ENCODE peak calls at places on chromosome 20, in seven cellular contexts. V is uterus, L is pancreas, K is keratinocyte, X is gastrocnemius medialis, T is body of pancreas, Y is fibroblast of pulmonary artery. I is an unnamed sample.

GRCh38 chr20:48578397-48579098 is 249.3 kb downstream of the PREX1 start:
- DNase-seq in V (no peak), L (no peak), K (no peak), X (no peak), T (no peak), Y (no peak), I (no peak)

GRCh38 chr20:48949304-48950170 is 28.0 kb downstream of the ARFGEF2 start:
- DNase-seq in V (no peak), L (no peak), K (no peak), X (no peak), T (no peak), Y (no peak), I (no peak)

GRCh38 chr20:32446301-32447100 is 88.4 kb downstream of the ASXL1 start:
- DNase-seq in V (no peak), L (no peak), K (no peak), X (no peak), T (peak; percentile 24), Y (no peak), I (no peak)

GRCh38 chr20:62427172-62428007 is at the start of gene RBBP8NL:
- DNase-seq in V (no peak), L (peak; percentile 93), K (peak; percentile 36), X (no peak), T (peak; percentile 97), Y (no peak), I (no peak)

GRCh38 chr20:53574819-53575218 is 18.8 kb downstream of the ZNF217 start:
- DNase-seq in V (no peak), L (no peak), K (no peak), X (no peak), T (no peak), Y (no peak), I (no peak)

GRCh38 chr20:20780127-20780822 is 67.8 kb upstream of the RALGAPA2 start:
- DNase-seq in V (no peak), L (peak; percentile 57), K (no peak), X (peak; percentile 96), T (peak; percentile 74), Y (peak; percentile 8), I (peak; percentile 98)

GRCh38 chr20:63699466-63700198 is 3.2 kb downstream of the TNFRSF6B start:
- DNase-seq in V (peak; percentile 32), L (no peak), K (no peak), X (no peak), T (peak; percentile 12), Y (no peak), I (peak; percentile 35)

GRCh38 chr20:37711987-37712961 is 18.4 kb downstream of the CTNNBL1 start:
- DNase-seq in V (no peak), L (no peak), K (no peak), X (no peak), T (no peak), Y (no peak), I (no peak)

GRCh38 chr20:3794701-3795420 is 1.2 kb upstream of the CDC25B start:
- DNase-seq in V (no peak), L (peak; percentile 33), K (no peak), X (no peak), T (no peak), Y (no peak), I (no peak)

DNA sequence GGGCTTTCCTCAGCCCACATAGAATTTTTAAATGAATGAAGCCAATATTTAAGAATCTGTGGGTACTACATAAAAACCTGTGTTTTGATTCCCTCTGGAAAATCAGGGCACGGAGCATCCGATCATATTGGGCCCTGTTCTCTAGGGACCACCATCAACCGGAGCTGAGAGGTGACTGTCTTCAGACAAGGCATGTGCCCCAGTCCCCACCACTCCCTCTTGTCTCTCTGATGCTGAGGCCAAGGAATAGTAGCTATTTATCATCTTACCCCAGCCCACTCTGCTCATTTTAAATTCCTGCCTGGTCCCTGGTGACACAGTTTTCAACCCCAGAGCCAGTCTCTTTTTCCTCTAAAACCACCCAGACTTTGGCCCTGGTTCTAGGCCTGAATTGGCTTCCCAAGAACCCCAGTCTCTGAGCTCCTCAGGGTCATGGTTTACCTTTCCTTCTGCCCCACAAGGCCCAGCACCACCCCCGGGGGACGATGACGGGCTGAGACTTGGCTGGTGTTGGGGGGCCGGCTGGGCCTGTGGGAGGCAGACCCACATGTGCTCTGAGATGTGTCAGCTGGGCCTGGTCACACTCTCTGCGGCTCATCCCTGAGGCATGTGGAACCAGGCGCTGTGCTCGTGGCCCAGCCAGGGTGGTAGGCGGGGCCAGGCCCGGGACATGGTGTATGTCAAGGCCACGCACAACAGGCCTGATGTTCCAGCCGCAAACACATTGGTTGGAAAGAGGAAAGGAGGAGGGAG is 114.4 kb downstream of the CEBPB start:
- DNase-seq in V (peak; percentile 98), L (peak; percentile 64), K (no peak), X (peak; percentile 94), T (peak; percentile 73), Y (peak; percentile 96), I (peak; percentile 59)
- TF ChIP-seq CTCF in V (no peak), L (no peak), K (no peak), X (no peak), T (no peak), Y (no peak), I (no peak)

GRCh38 chr20:35328689-35329088 is 36.5 kb upstream of the FAM83C start:
- DNase-seq in V (no peak), L (no peak), K (no peak), X (no peak), T (no peak), Y (no peak), I (no peak)

GRCh38 chr20:35328095-35328685 is 36.0 kb upstream of the FAM83C start:
- DNase-seq in V (no peak), L (no peak), K (no peak), X (no peak), T (no peak), Y (no peak), I (no peak)

GRCh38 chr20:35326021-35326731 is 34.0 kb upstream of the FAM83C start:
- DNase-seq in V (no peak), L (no peak), K (no peak), X (no peak), T (no peak), Y (no peak), I (no peak)

GRCh38 chr20:35326732-35327073 is 34.5 kb upstream of the FAM83C start:
- DNase-seq in V (no peak), L (no peak), K (no peak), X (no peak), T (no peak), Y (no peak), I (no peak)

DNA sequence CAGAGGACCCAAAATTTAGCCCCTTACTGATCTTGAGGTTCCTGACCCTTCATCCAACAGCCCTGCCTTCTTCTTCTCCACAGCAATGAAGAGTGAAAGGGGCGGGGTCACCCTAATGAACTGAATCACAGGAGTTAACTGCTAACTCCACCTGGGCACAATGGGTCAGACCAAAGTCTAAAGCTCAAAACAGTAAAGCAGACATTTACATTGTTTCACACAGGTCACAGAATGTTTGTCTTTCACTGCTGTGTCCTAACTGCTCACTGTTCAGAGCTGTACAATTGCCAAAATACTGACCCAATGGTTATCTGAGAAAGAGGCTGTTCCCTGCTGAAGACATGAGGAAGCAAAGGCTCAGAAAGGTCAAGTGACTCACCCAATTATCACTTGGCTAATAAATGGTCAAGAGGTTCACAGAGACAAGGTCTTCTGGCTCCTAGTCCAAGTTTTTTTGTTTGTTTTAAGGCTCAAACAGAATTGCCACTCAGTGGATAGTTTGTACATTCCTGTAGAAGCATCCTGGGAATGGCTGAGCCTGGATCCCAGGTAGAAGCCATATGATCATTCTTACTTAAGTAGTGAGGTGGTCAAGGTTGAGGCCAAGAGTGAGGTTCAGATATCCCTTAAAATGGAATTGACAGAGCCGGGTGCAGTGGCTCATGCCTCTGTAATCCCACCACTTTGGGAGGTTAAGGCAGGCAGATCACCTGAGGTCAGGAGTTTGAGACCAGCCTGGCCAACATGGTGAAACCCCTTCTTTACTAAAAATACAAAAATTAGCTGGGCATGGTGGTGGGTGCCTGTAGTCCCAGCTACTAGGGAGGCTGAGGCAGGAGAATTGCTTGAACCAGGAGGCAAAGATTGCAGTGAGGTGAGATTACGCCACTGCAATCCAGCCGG is 35.1 kb upstream of the FAM83C start:
- DNase-seq in V (no peak), L (no peak), K (no peak), X (no peak), T (peak; percentile 15), Y (no peak), I (peak; percentile 65)
- TF ChIP-seq CTCF in V (no peak), L (no peak), K (no peak), X (no peak), T (no peak), Y (no peak), I (no peak)

GRCh38 chr20:45933231-45934045 is 1.0 kb upstream of the PCIF1 start:
- DNase-seq in V (peak; percentile 78), L (peak; percentile 79), K (no peak), X (peak; percentile 36), T (peak; percentile 81), Y (peak; percentile 74), I (peak; percentile 81)
- TF ChIP-seq CTCF in V (no peak), L (no peak), K (peak; percentile 39), X (peak; percentile 25), T (peak; percentile 47), Y (peak; percentile 26), I (peak; percentile 39)

DNA sequence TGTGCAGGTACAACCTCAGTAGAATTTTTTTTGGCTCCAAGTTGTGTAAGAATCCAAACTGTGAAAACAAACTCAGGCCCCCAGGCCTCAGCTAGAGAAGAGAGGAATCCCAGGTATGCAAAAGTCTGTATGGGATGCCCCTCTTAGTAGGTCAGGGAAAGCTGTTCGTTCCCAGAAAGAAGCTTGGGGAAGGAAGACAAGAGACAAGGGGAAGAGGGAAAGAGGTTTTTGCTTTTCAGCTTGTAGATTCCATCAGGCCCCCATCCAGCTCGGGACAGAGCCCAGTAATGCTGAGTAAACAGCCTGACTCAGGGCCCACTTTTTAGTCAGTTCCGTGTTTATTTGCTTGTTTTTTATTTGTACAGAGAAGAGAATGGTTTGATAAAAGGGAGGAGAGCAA is 184.4 kb upstream of the FOXA2 start:
- DNase-seq in V (no peak), L (no peak), K (no peak), X (no peak), T (no peak), Y (peak; percentile 21), I (no peak)
- TF ChIP-seq CTCF in V (no peak), L (no peak), K (no peak), X (no peak), T (no peak), Y (no peak), I (no peak)

GRCh38 chr20:22453244-22454080 is 130.9 kb downstream of the FOXA2 start:
- DNase-seq in V (no peak), L (no peak), K (no peak), X (no peak), T (peak; percentile 54), Y (peak; percentile 26), I (peak; percentile 67)
- TF ChIP-seq CTCF in V (no peak), L (peak; percentile 58), K (peak; percentile 68), X (peak; percentile 47), T (peak; percentile 72), Y (peak; percentile 78), I (peak; percentile 74)

GRCh38 chr20:59992531-59992930 is 34.3 kb downstream of the CDH26 start:
- DNase-seq in V (no peak), L (no peak), K (no peak), X (no peak), T (no peak), Y (no peak), I (peak; percentile 17)
- TF ChIP-seq CTCF in V (no peak), L (no peak), K (no peak), X (no peak), T (no peak), Y (no peak), I (peak; percentile 15)